ENCODE peak calls at places on chromosomes 11 and 22, in six cellular contexts. C, V, G, Y, M and P are unnamed samples.

GRCh38 chr11:28963189-28963588 is 855.0 kb downstream of the METTL15 start:
- DNase-seq in C (no peak), V (no peak), G (no peak), Y (no peak), M (no peak), P (no peak)

GRCh38 chr22:22948651-22949611 is 61.3 kb downstream of the IGLL5 start:
- DNase-seq in C (peak; percentile 5), V (no peak), G (no peak), Y (no peak), M (no peak), P (no peak)

GRCh38 chr22:39574779-39575551 is 4.4 kb downstream of the CACNA1I start:
- DNase-seq in C (no peak), V (no peak), G (no peak), Y (no peak), M (peak; percentile 64), P (peak; percentile 93)

GRCh38 chr22:19855504-19856409 is 1.1 kb upstream of the GNB1L start:
- DNase-seq in C (peak; percentile 74), V (peak; percentile 41), G (peak; percentile 79), Y (no peak), M (peak; percentile 49), P (peak; percentile 74)

GRCh38 chr22:22414266-22414665 is 94.3 kb downstream of the ZNF280B start:
- DNase-seq in C (no peak), V (no peak), G (no peak), Y (no peak), M (no peak), P (no peak)

GRCh38 chr11:20964985-20965384 is 295.6 kb downstream of the NELL1 start:
- DNase-seq in C (no peak), V (no peak), G (no peak), Y (no peak), M (no peak), P (no peak)

GRCh38 chr11:103413266-103413888 is 304.2 kb downstream of the DYNC2H1 start:
- DNase-seq in C (no peak), V (no peak), G (no peak), Y (no peak), M (no peak), P (no peak)

GRCh38 chr11:23284626-23285025 is 424.4 kb upstream of the CCDC179 start:
- DNase-seq in C (no peak), V (no peak), G (no peak), Y (no peak), M (no peak), P (no peak)

GRCh38 chr11:103339485-103339857 is 230.2 kb downstream of the DYNC2H1 start:
- DNase-seq in C (no peak), V (no peak), G (no peak), Y (no peak), M (no peak), P (no peak)

GRCh38 chr22:36277482-36278291 is 24.8 kb downstream of the APOL1 start:
- DNase-seq in C (peak; percentile 82), V (peak; percentile 61), G (peak; percentile 68), Y (no peak), M (peak; percentile 64), P (no peak)

GRCh38 chr11:67406969-67407699 is 3.3 kb downstream of the TBC1D10C start:
- DNase-seq in C (no peak), V (no peak), G (peak; percentile 46), Y (no peak), M (no peak), P (no peak)

GRCh38 chr22:46865052-46865434 is 102.6 kb downstream of the TBC1D22A start:
- DNase-seq in C (no peak), V (no peak), G (no peak), Y (no peak), M (no peak), P (no peak)

GRCh38 chr22:47850644-47851151 is 1088.2 kb downstream of the TBC1D22A start:
- DNase-seq in C (no peak), V (peak; percentile 20), G (no peak), Y (no peak), M (no peak), P (no peak)

GRCh38 chr11:117668291-117668690 is 128.7 kb downstream of the DSCAML1 start:
- DNase-seq in C (no peak), V (no peak), G (no peak), Y (no peak), M (no peak), P (no peak)

GRCh38 chr11:77589181-77589520 is 602 bp upstream of the AQP11 start:
- DNase-seq in C (no peak), V (no peak), G (no peak), Y (no peak), M (no peak), P (no peak)

GRCh38 chr11:34546511-34547206 is 33.1 kb upstream of the ELF5 start:
- DNase-seq in C (no peak), V (no peak), G (no peak), Y (no peak), M (no peak), P (no peak)

DNA sequence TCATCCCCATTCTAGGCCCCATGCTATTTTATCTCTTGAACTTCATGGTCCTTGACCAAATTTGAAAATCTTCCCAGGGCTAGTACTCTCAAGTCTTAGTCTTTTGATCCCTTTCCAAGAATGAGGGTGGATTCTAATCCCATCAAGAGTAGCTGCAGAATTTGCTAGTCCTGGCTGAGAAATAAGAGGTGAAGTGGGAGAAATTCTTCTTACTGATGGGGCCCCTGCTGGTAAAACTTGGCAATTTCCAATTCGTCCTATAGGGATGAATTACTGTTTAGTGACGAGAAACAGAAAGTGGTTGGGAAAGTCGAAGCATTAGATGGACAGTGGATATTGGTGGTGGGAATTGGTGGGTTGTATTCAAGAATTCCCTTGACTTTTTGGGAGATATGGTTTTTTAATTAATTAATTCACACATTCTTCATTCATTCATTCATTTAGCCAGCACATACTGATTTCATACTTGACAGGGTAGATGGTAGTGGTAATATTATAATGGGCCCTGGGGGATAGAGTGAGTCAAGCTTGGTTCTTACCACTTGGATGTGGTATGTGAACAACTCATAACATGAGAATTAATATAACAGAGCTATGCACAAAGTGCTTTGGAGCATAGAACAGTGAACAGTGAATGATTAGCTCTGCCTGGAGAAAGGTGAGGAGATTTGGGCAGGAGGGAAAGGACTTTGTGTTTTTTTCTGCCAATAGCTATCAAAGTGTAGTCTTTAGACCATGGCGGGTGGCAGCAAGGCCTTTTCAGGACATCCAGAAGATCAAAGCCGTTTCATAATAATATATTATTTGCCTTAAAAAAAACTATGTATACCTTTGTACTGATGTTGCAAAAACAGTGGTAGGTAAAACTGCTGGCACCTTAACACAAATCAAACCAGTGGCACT is 103.8 kb downstream of the STIM1 start:
- DNase-seq in C (no peak), V (no peak), G (no peak), Y (no peak), M (peak; percentile 5), P (no peak)
- TF ChIP-seq CTCF in C (no peak), V (no peak), G (no peak), Y (no peak), M (no peak), P (peak; percentile 23)

DNA sequence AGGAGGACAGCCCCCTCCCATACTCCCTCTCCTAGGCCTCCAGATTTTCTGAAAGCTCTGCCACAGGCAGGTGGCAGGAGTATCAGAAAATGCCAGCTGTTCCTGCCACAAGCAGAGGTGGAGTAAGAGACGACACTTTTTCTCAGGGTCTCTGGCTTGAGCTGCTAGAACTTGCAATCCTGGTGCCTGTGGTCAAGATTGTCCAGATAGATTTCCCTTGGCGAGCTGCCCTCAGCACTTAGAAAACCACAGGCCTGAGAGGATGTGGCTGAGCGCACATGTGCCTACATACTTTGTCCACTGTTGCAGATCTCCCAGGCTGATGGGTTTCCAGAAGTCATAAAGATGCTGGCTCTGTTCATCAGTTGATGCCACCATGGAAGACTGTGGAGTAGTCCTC is 65.7 kb upstream of the NAV2 start:
- DNase-seq in C (no peak), V (no peak), G (no peak), Y (no peak), M (no peak), P (no peak)
- TF ChIP-seq CTCF in C (no peak), V (no peak), G (no peak), Y (no peak), M (no peak), P (no peak)

GRCh38 chr11:110094298-110095073 is 1.3 kb downstream of the ZC3H12C start:
- DNase-seq in C (no peak), V (no peak), G (no peak), Y (no peak), M (no peak), P (no peak)

GRCh38 chr11:110093407-110094297 is 460 bp downstream of the ZC3H12C start:
- DNase-seq in C (peak; percentile 44), V (peak; percentile 61), G (peak; percentile 73), Y (no peak), M (peak; percentile 34), P (peak; percentile 61)

GRCh38 chr11:110091995-110092576 is 1.1 kb upstream of the ZC3H12C start:
- DNase-seq in C (no peak), V (no peak), G (no peak), Y (no peak), M (no peak), P (no peak)

GRCh38 chr11:110090466-110091026 is 2.6 kb upstream of the ZC3H12C start:
- DNase-seq in C (no peak), V (no peak), G (no peak), Y (no peak), M (no peak), P (no peak)

DNA sequence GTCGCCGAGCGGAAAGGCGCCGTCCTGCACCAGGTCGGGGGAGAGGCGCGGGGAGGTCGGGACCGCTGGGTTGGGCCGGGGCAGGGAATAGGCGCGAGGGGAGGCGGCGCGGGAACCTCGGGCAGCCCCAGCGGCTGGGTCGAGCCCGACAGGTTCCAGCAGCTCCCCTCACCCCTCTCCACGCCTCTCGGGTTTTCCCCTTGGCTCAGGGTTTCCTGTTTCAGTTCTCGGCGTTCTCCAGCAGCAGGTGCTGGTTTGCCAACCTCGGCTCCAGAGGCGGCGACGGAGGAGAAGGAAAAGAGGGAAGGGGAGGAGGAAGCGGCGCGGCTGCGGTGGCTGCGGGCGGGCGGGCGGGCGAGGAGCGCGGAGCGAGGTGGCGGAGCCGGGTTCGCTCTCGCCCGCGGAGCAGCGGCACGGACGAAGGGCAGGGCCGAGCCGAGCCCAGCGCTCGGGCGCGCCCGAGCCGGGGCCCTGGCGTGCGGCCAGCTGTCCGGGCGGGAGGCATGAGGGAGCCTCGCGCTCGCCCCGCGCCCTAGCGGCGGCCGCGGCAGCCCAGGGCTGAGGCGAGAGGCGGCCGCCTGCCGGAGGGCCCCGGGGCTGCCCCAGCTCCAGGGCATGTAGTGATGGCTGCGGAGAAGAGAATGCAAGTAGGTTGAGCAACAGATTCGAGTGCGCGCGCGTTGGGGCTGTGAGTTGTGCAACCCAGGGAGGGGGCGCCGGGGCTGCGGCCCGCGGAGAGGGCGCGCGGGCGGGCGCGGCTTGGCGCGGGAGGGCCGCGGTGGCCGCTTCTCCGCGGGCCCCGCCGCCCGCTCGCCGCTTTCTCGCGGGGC is at the start of gene ZC3H12C:
- DNase-seq in C (peak; percentile 80), V (peak; percentile 78), G (peak; percentile 89), Y (peak; percentile 13), M (peak; percentile 88), P (peak; percentile 89)
- TF ChIP-seq CTCF in C (peak; percentile 44), V (no peak), G (peak; percentile 27), Y (no peak), M (peak; percentile 19), P (peak; percentile 73)

DNA sequence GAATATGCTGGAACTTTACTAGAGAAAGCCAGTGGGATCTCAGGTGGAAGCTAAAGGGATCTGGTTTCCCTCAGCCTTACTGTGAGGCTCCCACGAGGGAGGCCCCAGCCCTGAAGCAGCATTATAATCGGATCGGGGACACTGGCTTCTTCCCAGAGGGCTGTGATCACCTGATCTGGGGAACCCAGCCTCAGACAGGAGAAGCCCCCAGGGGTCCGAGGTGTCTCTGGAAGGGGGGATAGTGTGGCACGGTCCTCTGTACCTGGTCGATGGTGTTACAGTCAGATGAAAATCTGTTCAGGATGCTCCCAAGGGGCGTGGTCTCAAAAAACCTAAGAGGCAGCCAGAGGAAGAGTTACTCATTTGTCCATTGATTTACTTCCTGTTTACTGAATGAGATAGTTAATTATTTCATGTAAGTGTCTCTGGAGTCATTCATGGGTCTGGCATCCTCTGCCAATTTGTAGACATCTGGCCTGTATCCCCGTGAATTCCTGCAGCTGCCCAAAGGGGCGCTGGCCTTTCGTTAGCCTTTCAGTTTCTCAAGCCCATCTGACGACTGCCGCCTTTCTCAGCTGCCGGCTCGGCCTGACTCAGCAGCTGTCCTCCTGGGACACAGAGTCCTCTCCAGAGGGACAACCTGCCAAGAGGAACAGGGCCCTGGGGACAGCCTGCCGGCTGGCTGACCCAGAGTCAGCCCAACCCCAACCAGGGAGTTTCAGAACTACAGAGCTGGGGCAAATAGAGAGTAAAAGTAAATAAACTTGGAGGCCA is 17.0 kb upstream of the KCNJ11 start:
- DNase-seq in C (no peak), V (peak; percentile 37), G (peak; percentile 81), Y (no peak), M (peak; percentile 60), P (no peak)
- TF ChIP-seq CTCF in C (no peak), V (peak; percentile 20), G (peak; percentile 37), Y (no peak), M (no peak), P (no peak)